ENCODE peak calls at places on chromosomes 5 and 9, in seven cellular contexts. One of them, this sample, is unnamed.

GRCh38 chr5:81268797-81269196 is 32.6 kb upstream of the ZCCHC9 start:
- DNase-seq in H9: no peak
- DNase-seq in IMR-90: peak
- DNase-seq in mesenchymal stem cell: peak
- DNase-seq in mesendoderm: no peak
- DNase-seq in H1: no peak
- DNase-seq in trophoblast cell: no peak
- DNase-seq in this sample: no peak

GRCh38 chr5:136656811-136657210 is 291.5 kb upstream of the TRPC7 start:
- DNase-seq in H9: no peak
- DNase-seq in IMR-90: peak
- DNase-seq in mesenchymal stem cell: peak
- DNase-seq in mesendoderm: no peak
- DNase-seq in H1: no peak
- DNase-seq in trophoblast cell: peak
- DNase-seq in this sample: no peak

GRCh38 chr9:38254756-38255155 is 137.7 kb upstream of the ALDH1B1 start:
- DNase-seq in H9: no peak
- DNase-seq in IMR-90: no peak
- DNase-seq in mesenchymal stem cell: no peak
- DNase-seq in mesendoderm: no peak
- DNase-seq in H1: no peak
- DNase-seq in trophoblast cell: no peak
- DNase-seq in this sample: no peak

GRCh38 chr5:17991775-17992174 is 357.5 kb downstream of the TAF11L14 start:
- DNase-seq in H9: no peak
- DNase-seq in IMR-90: no peak
- DNase-seq in mesenchymal stem cell: no peak
- DNase-seq in mesendoderm: no peak
- DNase-seq in H1: no peak
- DNase-seq in trophoblast cell: no peak
- DNase-seq in this sample: no peak

GRCh38 chr9:137761032-137761431 is 116.5 kb upstream of the CACNA1B start:
- DNase-seq in H9: no peak
- DNase-seq in IMR-90: no peak
- DNase-seq in mesenchymal stem cell: no peak
- DNase-seq in mesendoderm: no peak
- DNase-seq in H1: no peak
- DNase-seq in trophoblast cell: no peak
- DNase-seq in this sample: no peak

GRCh38 chr9:78958887-78959286 is 612.9 kb upstream of the TLE4 start:
- DNase-seq in H9: no peak
- DNase-seq in IMR-90: no peak
- DNase-seq in mesenchymal stem cell: no peak
- DNase-seq in mesendoderm: peak
- DNase-seq in H1: no peak
- DNase-seq in trophoblast cell: no peak
- DNase-seq in this sample: no peak

GRCh38 chr5:42583322-42583721 is 160.1 kb downstream of the GHR start:
- DNase-seq in H9: peak
- DNase-seq in IMR-90: peak
- DNase-seq in mesenchymal stem cell: peak
- DNase-seq in mesendoderm: peak
- DNase-seq in H1: peak
- DNase-seq in trophoblast cell: peak
- DNase-seq in this sample: peak

GRCh38 chr9:114418053-114418452 is 30.3 kb upstream of the AKNA start:
- DNase-seq in H9: no peak
- DNase-seq in IMR-90: no peak
- DNase-seq in mesenchymal stem cell: no peak
- DNase-seq in mesendoderm: no peak
- DNase-seq in H1: no peak
- DNase-seq in trophoblast cell: no peak
- DNase-seq in this sample: no peak

GRCh38 chr9:123348317-123348992 is 7.5 kb upstream of the CRB2 start:
- DNase-seq in H9: no peak
- DNase-seq in IMR-90: no peak
- DNase-seq in mesenchymal stem cell: no peak
- DNase-seq in mesendoderm: no peak
- DNase-seq in H1: no peak
- DNase-seq in trophoblast cell: no peak
- DNase-seq in this sample: no peak

GRCh38 chr9:14418262-14419200 is 104.6 kb upstream of the NFIB start:
- DNase-seq in H9: no peak
- DNase-seq in IMR-90: no peak
- DNase-seq in mesenchymal stem cell: no peak
- DNase-seq in mesendoderm: no peak
- DNase-seq in H1: no peak
- DNase-seq in trophoblast cell: no peak
- DNase-seq in this sample: no peak

GRCh38 chr5:103690676-103691075 is 128.1 kb upstream of the NUDT12 start:
- DNase-seq in H9: no peak
- DNase-seq in IMR-90: no peak
- DNase-seq in mesenchymal stem cell: no peak
- DNase-seq in mesendoderm: no peak
- DNase-seq in H1: no peak
- DNase-seq in trophoblast cell: no peak
- DNase-seq in this sample: no peak

GRCh38 chr5:131252824-131253171 is 11.1 kb upstream of the CDC42SE2 start:
- DNase-seq in H9: no peak
- DNase-seq in IMR-90: no peak
- DNase-seq in mesenchymal stem cell: no peak
- DNase-seq in mesendoderm: no peak
- DNase-seq in H1: no peak
- DNase-seq in trophoblast cell: peak
- DNase-seq in this sample: no peak

GRCh38 chr5:157558089-157558595 is 17.4 kb downstream of the ADAM19 start:
- DNase-seq in H9: no peak
- DNase-seq in IMR-90: peak
- DNase-seq in mesenchymal stem cell: peak
- DNase-seq in mesendoderm: no peak
- DNase-seq in H1: no peak
- DNase-seq in trophoblast cell: peak
- DNase-seq in this sample: no peak

GRCh38 chr5:172646716-172647285 is 5.7 kb downstream of the NEURL1B start:
- DNase-seq in H9: peak
- DNase-seq in IMR-90: peak
- DNase-seq in mesenchymal stem cell: peak
- DNase-seq in mesendoderm: peak
- DNase-seq in H1: no peak
- DNase-seq in trophoblast cell: no peak
- DNase-seq in this sample: no peak

GRCh38 chr9:114488398-114489129 is 16.7 kb downstream of the WHRN start:
- DNase-seq in H9: no peak
- DNase-seq in IMR-90: no peak
- DNase-seq in mesenchymal stem cell: no peak
- DNase-seq in mesendoderm: no peak
- DNase-seq in H1: no peak
- DNase-seq in trophoblast cell: no peak
- DNase-seq in this sample: no peak

GRCh38 chr5:14593326-14594036 is 11.9 kb downstream of the OTULINL start:
- DNase-seq in H9: no peak
- DNase-seq in IMR-90: peak
- DNase-seq in mesenchymal stem cell: peak
- DNase-seq in mesendoderm: no peak
- DNase-seq in H1: no peak
- DNase-seq in trophoblast cell: no peak
- DNase-seq in this sample: no peak

GRCh38 chr5:179374506-179375235 is 29.4 kb upstream of the ADAMTS2 start:
- DNase-seq in H9: no peak
- DNase-seq in IMR-90: no peak
- DNase-seq in mesenchymal stem cell: no peak
- DNase-seq in mesendoderm: no peak
- DNase-seq in H1: no peak
- DNase-seq in trophoblast cell: no peak
- DNase-seq in this sample: no peak

DNA sequence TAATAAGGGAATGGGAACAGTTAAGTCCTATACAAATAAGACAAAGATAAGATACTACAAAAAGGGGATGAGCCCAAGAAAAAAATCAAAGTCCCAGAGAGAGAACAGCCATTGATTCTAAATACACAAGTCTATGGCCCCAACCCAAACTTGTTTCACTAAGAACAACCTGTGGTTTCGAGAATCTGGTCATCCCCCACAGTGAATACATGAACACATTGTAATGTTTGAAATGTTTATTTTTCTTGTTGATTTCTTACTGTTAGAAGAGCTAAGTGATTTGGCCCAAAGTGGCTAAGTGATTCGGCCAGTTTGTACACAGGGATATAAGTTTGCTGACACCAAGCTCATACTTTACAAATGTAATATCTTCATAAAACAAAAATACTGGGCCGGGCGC is 3.3 kb upstream of the ABCA1 start:
- DNase-seq in H9: no peak
- DNase-seq in IMR-90: peak
- DNase-seq in mesenchymal stem cell: no peak
- DNase-seq in mesendoderm: no peak
- DNase-seq in H1: no peak
- DNase-seq in trophoblast cell: no peak
- DNase-seq in this sample: no peak
- H3K4ac ChIP-seq in H9: no peak
- H3K4ac ChIP-seq in IMR-90: no peak
- H3K4ac ChIP-seq in mesenchymal stem cell: no peak
- H3K4ac ChIP-seq in mesendoderm: no peak
- H3K4ac ChIP-seq in H1: no peak
- H3K4ac ChIP-seq in trophoblast cell: no peak
- H3K4ac ChIP-seq in this sample: no peak

GRCh38 chr5:151086905-151087360 is 6.1 kb upstream of the TNIP1 start:
- DNase-seq in H9: no peak
- DNase-seq in IMR-90: peak
- DNase-seq in mesenchymal stem cell: peak
- DNase-seq in mesendoderm: no peak
- DNase-seq in H1: no peak
- DNase-seq in trophoblast cell: no peak
- DNase-seq in this sample: no peak
- H3K9ac ChIP-seq in H9: no peak
- H3K9ac ChIP-seq in IMR-90: peak
- H3K9ac ChIP-seq in mesenchymal stem cell: no peak
- H3K9ac ChIP-seq in mesendoderm: no peak
- H3K9ac ChIP-seq in H1: no peak
- H3K9ac ChIP-seq in trophoblast cell: peak
- H3K9ac ChIP-seq in this sample: no peak

GRCh38 chr9:20462410-20462809 is 159.9 kb downstream of the MLLT3 start:
- DNase-seq in H9: no peak
- DNase-seq in IMR-90: no peak
- DNase-seq in mesenchymal stem cell: no peak
- DNase-seq in mesendoderm: peak
- DNase-seq in H1: no peak
- DNase-seq in trophoblast cell: no peak
- DNase-seq in this sample: no peak

GRCh38 chr9:20464242-20464641 is 158.1 kb downstream of the MLLT3 start:
- DNase-seq in H9: no peak
- DNase-seq in IMR-90: no peak
- DNase-seq in mesenchymal stem cell: no peak
- DNase-seq in mesendoderm: no peak
- DNase-seq in H1: no peak
- DNase-seq in trophoblast cell: no peak
- DNase-seq in this sample: no peak

GRCh38 chr9:20463823-20464222 is 158.5 kb downstream of the MLLT3 start:
- DNase-seq in H9: no peak
- DNase-seq in IMR-90: no peak
- DNase-seq in mesenchymal stem cell: no peak
- DNase-seq in mesendoderm: no peak
- DNase-seq in H1: no peak
- DNase-seq in trophoblast cell: no peak
- DNase-seq in this sample: no peak

GRCh38 chr9:20466328-20467008 is 155.8 kb downstream of the MLLT3 start:
- DNase-seq in H9: no peak
- DNase-seq in IMR-90: no peak
- DNase-seq in mesenchymal stem cell: no peak
- DNase-seq in mesendoderm: peak
- DNase-seq in H1: no peak
- DNase-seq in trophoblast cell: no peak
- DNase-seq in this sample: no peak
- H2BK5ac ChIP-seq in H9: no peak
- H2BK5ac ChIP-seq in IMR-90: no peak
- H2BK5ac ChIP-seq in mesenchymal stem cell: no peak
- H2BK5ac ChIP-seq in mesendoderm: no peak
- H2BK5ac ChIP-seq in H1: no peak
- H2BK5ac ChIP-seq in trophoblast cell: no peak
- H2BK5ac ChIP-seq in this sample: no peak

GRCh38 chr5:95221234-95221633 is 63.7 kb downstream of the MCTP1 start:
- DNase-seq in H9: no peak
- DNase-seq in IMR-90: no peak
- DNase-seq in mesenchymal stem cell: no peak
- DNase-seq in mesendoderm: no peak
- DNase-seq in H1: no peak
- DNase-seq in trophoblast cell: no peak
- DNase-seq in this sample: no peak
- H3K4ac ChIP-seq in H9: no peak
- H3K4ac ChIP-seq in IMR-90: no peak
- H3K4ac ChIP-seq in mesenchymal stem cell: no peak
- H3K4ac ChIP-seq in mesendoderm: no peak
- H3K4ac ChIP-seq in H1: no peak
- H3K4ac ChIP-seq in trophoblast cell: no peak
- H3K4ac ChIP-seq in this sample: no peak

GRCh38 chr5:37663538-37663937 is 176.3 kb downstream of the GDNF start:
- DNase-seq in H9: no peak
- DNase-seq in IMR-90: no peak
- DNase-seq in mesenchymal stem cell: no peak
- DNase-seq in mesendoderm: no peak
- DNase-seq in H1: no peak
- DNase-seq in trophoblast cell: no peak
- DNase-seq in this sample: no peak
- H3K9ac ChIP-seq in H9: no peak
- H3K9ac ChIP-seq in IMR-90: no peak
- H3K9ac ChIP-seq in mesenchymal stem cell: peak
- H3K9ac ChIP-seq in mesendoderm: no peak
- H3K9ac ChIP-seq in H1: no peak
- H3K9ac ChIP-seq in trophoblast cell: no peak
- H3K9ac ChIP-seq in this sample: no peak

GRCh38 chr9:121259498-121259897 is 8.5 kb upstream of the GSN start:
- DNase-seq in H9: no peak
- DNase-seq in IMR-90: no peak
- DNase-seq in mesenchymal stem cell: no peak
- DNase-seq in mesendoderm: no peak
- DNase-seq in H1: no peak
- DNase-seq in trophoblast cell: no peak
- DNase-seq in this sample: no peak
- H2BK5ac ChIP-seq in H9: no peak
- H2BK5ac ChIP-seq in IMR-90: no peak
- H2BK5ac ChIP-seq in mesenchymal stem cell: no peak
- H2BK5ac ChIP-seq in mesendoderm: no peak
- H2BK5ac ChIP-seq in H1: no peak
- H2BK5ac ChIP-seq in trophoblast cell: no peak
- H2BK5ac ChIP-seq in this sample: no peak

DNA sequence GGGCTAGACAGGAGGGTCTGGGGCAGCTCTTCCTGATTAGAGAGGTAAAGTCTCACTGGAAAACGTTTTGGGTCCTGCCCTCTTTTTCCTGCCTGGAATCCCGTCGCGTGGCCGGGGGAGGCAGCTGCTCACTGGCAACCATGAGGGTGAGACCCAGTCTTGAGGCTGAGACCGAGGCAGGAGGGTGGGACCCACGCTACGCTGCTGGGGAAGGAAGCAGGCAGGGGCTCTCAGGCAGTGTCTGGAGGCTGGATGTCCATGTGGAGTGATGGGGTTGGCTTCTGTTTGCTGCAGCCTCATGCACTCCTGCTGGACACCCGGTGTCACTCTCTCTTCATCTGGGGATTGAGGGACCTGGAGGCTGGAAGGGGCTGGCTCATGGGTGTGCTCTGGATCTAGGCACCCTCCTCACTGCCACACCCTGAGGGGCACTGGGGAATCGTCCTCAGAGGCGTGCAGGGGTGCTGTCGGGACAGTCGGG is 11.3 kb upstream of the SLC2A6 start:
- DNase-seq in H9: no peak
- DNase-seq in IMR-90: no peak
- DNase-seq in mesenchymal stem cell: no peak
- DNase-seq in mesendoderm: no peak
- DNase-seq in H1: no peak
- DNase-seq in trophoblast cell: no peak
- DNase-seq in this sample: no peak
- H3K4ac ChIP-seq in H9: no peak
- H3K4ac ChIP-seq in IMR-90: no peak
- H3K4ac ChIP-seq in mesenchymal stem cell: no peak
- H3K4ac ChIP-seq in mesendoderm: no peak
- H3K4ac ChIP-seq in H1: peak
- H3K4ac ChIP-seq in trophoblast cell: no peak
- H3K4ac ChIP-seq in this sample: no peak

This sample was measured in neuronal stem cell.